ENCODE peak calls at places on chromosomes 6 and 20, in four cellular contexts. J, D, Y and K are unnamed samples.

GRCh38 chr6:28542440-28543293 is 17.0 kb downstream of the GPX5 start:
- DNase-seq in J (peak; percentile 98), D (peak; percentile 64), Y (peak; percentile 80), K (peak; percentile 98)

GRCh38 chr6:34018026-34018425 is 127.9 kb downstream of the GRM4 start:
- DNase-seq in J (no peak), D (no peak), Y (no peak), K (no peak)

GRCh38 chr6:41055149-41055548 is 2.1 kb downstream of the APOBEC2 start:
- DNase-seq in J (no peak), D (no peak), Y (no peak), K (no peak)

GRCh38 chr6:139970591-139970991 is 596.1 kb upstream of the CITED2 start:
- DNase-seq in J (no peak), D (no peak), Y (no peak), K (no peak)

GRCh38 chr6:92159046-92159445 is 1260.3 kb downstream of the EPHA7 start:
- DNase-seq in J (no peak), D (no peak), Y (no peak), K (peak; percentile 23)

GRCh38 chr6:104728444-104728843 is 131.3 kb downstream of the HACE1 start:
- DNase-seq in J (no peak), D (no peak), Y (no peak), K (no peak)

GRCh38 chr6:15254074-15254975 is 8.5 kb downstream of the JARID2 start:
- DNase-seq in J (peak; percentile 66), D (peak; percentile 82), Y (peak; percentile 48), K (no peak)

GRCh38 chr6:31530659-31531058 is 1.9 kb downstream of the MCCD1 start:
- DNase-seq in J (no peak), D (no peak), Y (no peak), K (no peak)

GRCh38 chr20:59608396-59608795 is 4.1 kb downstream of the PHACTR3 start:
- DNase-seq in J (no peak), D (no peak), Y (no peak), K (no peak)

GRCh38 chr6:145017516-145017915 is 717.8 kb downstream of the EPM2A start:
- DNase-seq in J (no peak), D (no peak), Y (no peak), K (no peak)

GRCh38 chr6:56416247-56416646 is 168.9 kb upstream of the COL21A1 start:
- DNase-seq in J (no peak), D (no peak), Y (no peak), K (no peak)

GRCh38 chr6:48061630-48062029 is 49.4 kb downstream of the PTCHD4 start:
- DNase-seq in J (no peak), D (no peak), Y (no peak), K (no peak)

GRCh38 chr6:92945799-92946198 is 473.6 kb downstream of the EPHA7 start:
- DNase-seq in J (no peak), D (no peak), Y (no peak), K (no peak)

GRCh38 chr6:25354078-25354940 is 75.1 kb downstream of the CARMIL1 start:
- DNase-seq in J (no peak), D (no peak), Y (no peak), K (no peak)

GRCh38 chr6:39361657-39362486 is 39.4 kb upstream of the KCNK16 start:
- DNase-seq in J (peak; percentile 75), D (no peak), Y (peak; percentile 45), K (peak; percentile 93)

GRCh38 chr20:53599378-53599777 is 5.7 kb upstream of the ZNF217 start:
- DNase-seq in J (no peak), D (no peak), Y (no peak), K (no peak)

GRCh38 chr6:55578537-55579363 is at the start of gene HMGCLL1:
- DNase-seq in J (no peak), D (no peak), Y (no peak), K (peak; percentile 88)

GRCh38 chr20:33262658-33263065 is 20.4 kb upstream of the BPIFB1 start:
- DNase-seq in J (peak; percentile 56), D (no peak), Y (peak; percentile 82), K (peak; percentile 85)

GRCh38 chr6:11309947-11310665 is 77.6 kb upstream of the NEDD9 start:
- DNase-seq in J (no peak), D (no peak), Y (no peak), K (peak; percentile 63)

GRCh38 chr6:144063744-144064401 is 31.5 kb downstream of the SF3B5 start:
- DNase-seq in J (peak; percentile 97), D (peak; percentile 59), Y (peak; percentile 50), K (peak; percentile 77)

GRCh38 chr20:50569864-50570836 is 60.0 kb downstream of the PTPN1 start:
- DNase-seq in J (peak; percentile 75), D (peak; percentile 68), Y (peak; percentile 33), K (peak; percentile 72)

GRCh38 chr20:37714973-37715657 is 21.3 kb downstream of the CTNNBL1 start:
- DNase-seq in J (no peak), D (no peak), Y (no peak), K (no peak)

GRCh38 chr6:69589626-69590025 is 207.2 kb downstream of the LMBRD1 start:
- DNase-seq in J (no peak), D (no peak), Y (no peak), K (no peak)

GRCh38 chr6:8279094-8279805 is 156.1 kb downstream of the SLC35B3 start:
- DNase-seq in J (no peak), D (no peak), Y (no peak), K (peak; percentile 15)

GRCh38 chr6:38861957-38862401 is 146.9 kb downstream of the DNAH8 start:
- DNase-seq in J (no peak), D (no peak), Y (no peak), K (no peak)

GRCh38 chr6:152575186-152575585 is 62.0 kb downstream of the SYNE1 start:
- DNase-seq in J (no peak), D (no peak), Y (no peak), K (no peak)

GRCh38 chr6:122389704-122390103 is 9.7 kb upstream of the HSF2 start:
- DNase-seq in J (no peak), D (no peak), Y (peak; percentile 23), K (no peak)

GRCh38 chr20:49479785-49480184 is 2.7 kb downstream of the KCNB1 start:
- DNase-seq in J (no peak), D (no peak), Y (peak; percentile 76), K (no peak)

GRCh38 chr6:107196143-107196542 is 80.8 kb upstream of the BEND3 start:
- DNase-seq in J (no peak), D (no peak), Y (peak; percentile 5), K (no peak)

GRCh38 chr20:5191829-5192569 is 65.2 kb downstream of the CDS2 start:
- DNase-seq in J (peak; percentile 63), D (peak; percentile 61), Y (peak; percentile 90), K (peak; percentile 77)

GRCh38 chr6:36118550-36119107 is 11.7 kb upstream of the MAPK13 start:
- DNase-seq in J (peak; percentile 98), D (no peak), Y (peak; percentile 31), K (no peak)

GRCh38 chr6:124679392-124679791 is 282.8 kb upstream of the RNF217 start:
- DNase-seq in J (no peak), D (no peak), Y (no peak), K (no peak)

GRCh38 chr6:92559611-92560010 is 859.7 kb downstream of the EPHA7 start:
- DNase-seq in J (no peak), D (no peak), Y (no peak), K (peak; percentile 5)

GRCh38 chr6:167237438-167237837 is 53.7 kb upstream of the UNC93A start:
- DNase-seq in J (no peak), D (no peak), Y (no peak), K (no peak)

GRCh38 chr20:35979528-35979927 is 11.1 kb downstream of the CNBD2 start:
- DNase-seq in J (no peak), D (no peak), Y (no peak), K (no peak)
- TF ChIP-seq JUNB in J (no peak), D (no peak), Y (no peak), K (no peak)

GRCh38 chr6:51959744-51960383 is 127.5 kb downstream of the PKHD1 start:
- DNase-seq in J (peak; percentile 77), D (peak; percentile 38), Y (peak; percentile 70), K (peak; percentile 86)
- TF ChIP-seq CREB1 in J (no peak), D (no peak), Y (no peak), K (no peak)

GRCh38 chr20:1322511-1323245 is 6.3 kb downstream of the SDCBP2 start:
- DNase-seq in J (no peak), D (no peak), Y (no peak), K (no peak)
- TF ChIP-seq JUNB in J (no peak), D (no peak), Y (no peak), K (no peak)

GRCh38 chr6:131013495-131013894 is 49.5 kb downstream of the EPB41L2 start:
- DNase-seq in J (no peak), D (no peak), Y (no peak), K (no peak)
- TF ChIP-seq CREB1 in J (no peak), D (no peak), Y (no peak), K (no peak)

DNA sequence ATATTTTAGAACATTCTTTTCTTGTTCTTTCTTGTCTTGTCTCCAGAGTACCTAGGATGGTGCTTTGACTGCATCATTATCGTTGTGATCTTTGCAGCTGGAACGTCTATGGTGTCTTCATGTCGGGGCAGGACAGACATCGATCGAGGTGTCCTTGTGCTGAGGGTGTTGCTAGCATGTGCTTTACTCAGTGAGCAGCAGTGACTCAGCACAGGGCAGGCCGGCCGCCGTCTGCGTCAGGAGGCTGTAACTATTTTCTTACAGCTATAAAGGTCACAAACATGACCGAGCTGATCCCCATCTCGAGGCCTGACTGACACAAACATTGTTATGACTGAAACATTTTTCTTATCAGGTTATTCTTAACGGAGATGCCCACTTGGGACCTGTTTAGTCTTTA is 14.9 kb upstream of the CTCFL start:
- DNase-seq in J (peak; percentile 28), D (no peak), Y (no peak), K (no peak)
- TF ChIP-seq JUNB in J (no peak), D (no peak), Y (no peak), K (no peak)

GRCh38 chr6:44110005-44110681 is 17.1 kb downstream of the MRPL14 start:
- DNase-seq in J (no peak), D (no peak), Y (no peak), K (no peak)
- TF ChIP-seq CREB1 in J (no peak), D (no peak), Y (no peak), K (no peak)

DNA sequence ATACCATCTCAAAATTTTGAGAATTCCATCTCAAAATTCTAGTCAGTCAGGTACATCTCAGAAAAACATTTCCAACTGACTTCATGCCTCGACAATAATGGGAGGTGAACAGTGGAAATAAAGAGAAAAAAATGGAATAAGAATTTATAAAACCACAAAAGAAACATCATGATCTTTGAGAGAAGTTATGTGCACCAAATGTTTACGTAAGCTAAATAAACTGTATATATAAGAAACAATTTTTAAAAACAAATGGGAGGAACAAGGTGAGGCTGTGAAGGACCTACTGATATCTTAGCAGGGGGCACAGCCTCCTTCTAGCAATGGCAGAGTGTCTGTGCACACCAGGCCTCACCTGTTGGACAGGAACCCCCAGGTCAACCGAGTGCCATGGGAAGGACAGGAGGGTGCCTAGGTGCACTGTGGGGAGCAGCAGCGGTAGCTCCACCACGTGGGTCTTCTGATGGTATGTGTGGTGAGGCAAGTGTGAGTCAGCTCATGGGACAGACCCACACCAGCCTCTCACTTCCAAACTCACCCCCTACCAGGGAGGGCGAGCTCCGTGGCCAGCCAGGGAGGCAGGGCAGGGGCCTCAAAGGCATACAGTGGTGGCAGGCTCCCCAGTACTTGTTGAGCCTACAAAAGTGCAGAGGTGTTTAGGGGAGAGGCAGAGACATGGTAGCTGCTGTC is 23.2 kb downstream of the DIDO1 start:
- DNase-seq in J (no peak), D (no peak), Y (no peak), K (no peak)
- TF ChIP-seq JUNB in J (no peak), D (no peak), Y (no peak), K (no peak)